ENCODE peak calls at places on chromosomes 3 and 15, in four cellular contexts. R is transverse colon, X is PC-9, B is AG10803. Q is an unnamed sample.

GRCh38 chr3:11583638-11584046 is 60.1 kb downstream of the VGLL4 start:
- DNase-seq in R (no peak), X (no peak), B (no peak), Q (no peak)

GRCh38 chr3:57518276-57518914 is 25.7 kb downstream of the DNAH12 start:
- DNase-seq in R (no peak), X (peak; percentile 69), B (peak; percentile 4), Q (no peak)

GRCh38 chr3:150407051-150407817 is 864 bp upstream of the TSC22D2 start:
- DNase-seq in R (peak; percentile 8), X (no peak), B (peak; percentile 82), Q (no peak)

GRCh38 chr3:141505166-141505565 is 18.3 kb downstream of the RASA2 start:
- DNase-seq in R (no peak), X (no peak), B (no peak), Q (no peak)

GRCh38 chr3:72891053-72891855 is 3.4 kb downstream of the GXYLT2 start:
- DNase-seq in R (peak; percentile 18), X (peak; percentile 41), B (peak; percentile 100), Q (no peak)

GRCh38 chr3:69059688-69060087 is 7.6 kb upstream of the TMF1 start:
- DNase-seq in R (no peak), X (no peak), B (no peak), Q (no peak)

GRCh38 chr3:190120161-190121060 is at the start of gene P3H2:
- DNase-seq in R (peak; percentile 84), X (peak; percentile 91), B (peak; percentile 89), Q (no peak)

GRCh38 chr3:45366305-45366704 is 22.1 kb upstream of the LARS2 start:
- DNase-seq in R (peak; percentile 57), X (no peak), B (peak; percentile 18), Q (no peak)

GRCh38 chr3:89946863-89947262 is 839.4 kb downstream of the EPHA3 start:
- DNase-seq in R (peak; percentile 81), X (no peak), B (no peak), Q (no peak)

GRCh38 chr3:41893977-41894376 is 67.9 kb downstream of the ULK4 start:
- DNase-seq in R (no peak), X (peak; percentile 7), B (peak; percentile 67), Q (no peak)

GRCh38 chr3:177574232-177574856 is 377.1 kb upstream of the TBL1XR1 start:
- DNase-seq in R (peak; percentile 59), X (no peak), B (peak; percentile 52), Q (no peak)

GRCh38 chr3:65597952-65598413 is 440.7 kb downstream of the MAGI1 start:
- DNase-seq in R (no peak), X (no peak), B (no peak), Q (no peak)

GRCh38 chr3:42497009-42497731 is 5.3 kb upstream of the VIPR1 start:
- DNase-seq in R (no peak), X (peak; percentile 63), B (peak; percentile 59), Q (peak; percentile 8)

GRCh38 chr15:80743189-80743833 is 35.9 kb upstream of the CEMIP start:
- DNase-seq in R (peak; percentile 19), X (peak; percentile 3), B (no peak), Q (no peak)

GRCh38 chr3:123093696-123094095 is 26.9 kb downstream of the PDIA5 start:
- DNase-seq in R (no peak), X (no peak), B (no peak), Q (no peak)

GRCh38 chr3:69231929-69232437 is 109.6 kb upstream of the LMOD3 start:
- DNase-seq in R (peak; percentile 39), X (peak; percentile 80), B (no peak), Q (no peak)

DNA sequence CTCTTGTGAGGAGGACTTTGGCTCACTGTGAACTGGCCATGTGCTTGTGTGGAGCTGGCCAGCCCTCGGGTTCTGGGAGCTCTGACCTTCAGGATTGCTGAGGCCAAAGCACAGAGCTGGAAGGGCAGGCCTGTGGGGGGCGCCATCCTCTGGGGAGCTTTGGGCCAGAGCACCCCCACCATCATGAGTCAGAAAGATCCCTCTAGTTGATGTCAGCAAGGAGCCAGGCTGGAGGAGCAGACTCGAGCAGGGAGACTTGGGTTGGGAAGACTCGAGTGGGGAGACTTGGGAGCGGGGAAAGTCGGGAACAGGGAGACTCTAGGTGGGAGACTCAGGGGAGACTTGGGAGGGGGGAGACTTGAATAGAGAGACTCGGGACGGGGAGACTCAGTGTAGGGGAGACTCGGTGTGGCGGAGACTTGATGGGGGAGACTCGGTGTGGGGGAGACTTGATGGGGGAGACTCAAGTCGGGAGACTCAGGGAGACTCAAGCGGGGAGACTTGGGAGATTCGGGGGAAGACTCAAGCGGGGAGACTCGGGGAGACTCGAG is 37.7 kb upstream of the PLXNA1 start:
- DNase-seq in R (no peak), X (no peak), B (no peak), Q (no peak)
- TF ChIP-seq CTCF in R (no peak), X (no peak), B (no peak), Q (no peak)

DNA sequence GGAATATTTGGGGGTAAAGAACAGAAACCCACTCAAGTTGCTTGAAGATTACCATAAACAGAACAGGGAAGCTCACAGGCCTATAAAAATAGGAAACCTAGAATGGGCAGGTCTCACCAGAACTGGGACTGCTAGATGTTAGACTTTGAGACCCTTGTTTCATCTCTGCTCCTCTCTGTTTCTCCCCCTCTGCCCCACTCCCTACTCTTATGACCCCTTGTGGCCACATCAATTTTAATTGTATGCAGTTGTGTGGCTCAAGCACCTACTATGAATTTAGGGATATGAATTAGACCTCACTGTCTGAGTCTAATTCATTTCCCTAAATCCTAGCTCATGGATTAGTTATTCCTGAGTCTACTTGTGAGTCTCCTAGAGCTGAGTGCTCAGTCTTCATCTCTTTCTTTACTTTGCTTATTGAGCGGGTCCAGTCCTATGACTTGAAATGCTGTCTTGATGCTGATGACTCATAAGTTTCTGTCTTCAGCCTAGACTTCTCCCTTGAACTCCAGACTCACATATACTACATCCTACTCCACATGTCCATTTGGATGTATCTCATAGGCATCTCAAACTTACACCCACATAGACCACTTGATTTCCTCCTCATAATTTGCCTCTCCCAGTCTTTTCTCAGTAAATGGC is 78.7 kb downstream of the ITPR1 start:
- DNase-seq in R (no peak), X (no peak), B (no peak), Q (no peak)
- TF ChIP-seq CTCF in R (no peak), X (no peak), B (no peak), Q (peak; percentile 13)

DNA sequence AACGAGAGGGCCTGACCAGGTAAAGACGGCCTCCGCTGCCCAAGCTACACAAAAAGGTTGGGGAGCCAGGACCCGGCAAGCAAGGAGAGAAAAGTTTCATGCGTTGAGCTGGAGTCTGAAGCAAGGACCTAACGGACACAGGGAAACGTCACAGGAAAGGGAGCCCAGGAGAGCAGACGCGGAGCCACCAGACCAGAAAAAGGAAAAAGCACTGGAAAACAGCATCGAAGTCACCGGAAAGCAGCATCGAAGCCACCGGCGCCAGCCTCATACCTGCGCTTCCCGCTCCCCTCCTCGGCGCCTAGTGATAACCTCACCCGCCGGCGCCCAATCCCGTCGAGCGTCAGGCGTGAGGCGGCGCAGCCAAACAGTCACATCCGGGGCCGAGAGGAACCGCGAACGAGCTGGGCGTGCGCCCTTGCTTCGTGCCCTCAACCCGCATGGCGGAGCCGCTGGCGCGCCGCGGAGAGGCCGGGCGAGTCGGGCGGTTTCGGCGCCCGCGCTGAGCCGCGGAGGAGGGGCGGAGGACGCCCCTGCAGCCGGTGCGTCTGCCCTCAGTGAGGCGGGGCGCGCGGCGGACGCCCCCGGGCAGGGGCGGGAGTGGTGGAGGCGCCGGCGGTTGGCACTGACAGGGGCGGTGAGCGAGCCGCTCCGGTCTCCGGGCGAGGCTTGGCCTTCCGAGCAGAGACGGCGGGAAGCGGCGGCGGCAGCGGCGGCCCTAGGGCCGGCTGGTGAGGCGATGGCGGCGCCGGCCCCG is at the start of the genes FBXO45 and WDR53:
- DNase-seq in R (peak; percentile 96), X (peak; percentile 98), B (peak; percentile 91), Q (peak; percentile 95)
- TF ChIP-seq CTCF in R (no peak), X (no peak), B (no peak), Q (no peak)

GRCh38 chr3:185976977-185977678 is 39.3 kb upstream of the TRA2B start:
- DNase-seq in R (peak; percentile 81), X (peak; percentile 81), B (peak; percentile 63), Q (peak; percentile 76)
- TF ChIP-seq CTCF in R (peak; percentile 72), X (peak; percentile 98), B (peak; percentile 96), Q (peak; percentile 93)

DNA sequence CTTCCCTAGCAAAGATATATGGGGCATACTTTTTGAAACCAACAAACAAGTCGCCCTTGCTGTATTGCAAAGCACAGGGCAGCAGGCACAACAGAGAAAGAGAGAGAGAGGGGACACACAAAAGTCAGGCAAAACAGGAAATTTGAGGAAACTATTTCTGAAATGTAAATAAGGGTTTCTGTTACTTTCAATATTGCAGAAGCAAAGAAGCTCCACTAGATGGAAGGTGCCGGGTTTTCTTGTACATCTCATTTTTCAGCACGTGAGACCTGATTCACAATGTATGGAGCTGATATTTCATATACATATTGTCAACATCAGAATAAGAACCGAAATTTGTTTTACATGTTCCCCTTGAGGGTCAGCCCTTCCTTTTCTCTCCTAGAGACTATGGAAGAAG is 127.4 kb downstream of the FOXP1 start:
- DNase-seq in R (no peak), X (no peak), B (peak; percentile 21), Q (no peak)
- TF ChIP-seq CTCF in R (no peak), X (no peak), B (peak; percentile 28), Q (no peak)

GRCh38 chr15:70584838-70585706 is 178.3 kb downstream of the UACA start:
- DNase-seq in R (no peak), X (peak; percentile 71), B (peak; percentile 24), Q (no peak)
- TF ChIP-seq CTCF in R (no peak), X (peak; percentile 74), B (peak; percentile 3), Q (no peak)

DNA sequence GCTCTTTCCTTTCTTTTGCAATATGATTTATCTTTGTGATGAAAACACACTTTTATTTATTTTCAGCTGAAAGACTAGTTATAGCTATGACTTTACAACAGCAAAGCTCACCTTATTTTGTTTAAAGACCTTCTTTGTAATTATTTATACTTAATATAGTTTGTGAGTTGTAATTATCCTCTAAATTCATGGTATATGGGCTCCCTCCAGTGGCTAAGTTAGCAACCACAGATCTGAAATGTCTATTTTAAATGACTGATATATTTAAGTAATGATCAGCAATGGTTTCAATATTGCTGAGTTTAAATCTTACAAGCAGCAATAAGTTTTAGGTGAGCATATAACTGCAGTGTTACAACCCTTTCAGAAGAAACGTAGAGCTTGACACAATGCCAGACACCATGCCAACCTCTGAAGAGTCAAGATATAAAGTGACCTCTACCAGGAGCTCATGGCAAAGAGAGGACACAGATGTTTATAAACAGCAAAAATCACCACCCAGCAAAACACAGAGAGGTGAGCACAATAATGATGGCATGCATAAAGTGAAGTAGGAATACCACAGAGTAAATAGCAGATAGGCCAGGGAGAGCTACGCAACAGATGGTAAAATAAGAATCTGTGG is 143.6 kb upstream of the ZNF385D start:
- DNase-seq in R (no peak), X (no peak), B (peak; percentile 33), Q (no peak)
- TF ChIP-seq CTCF in R (no peak), X (peak; percentile 80), B (peak; percentile 71), Q (no peak)